ENCODE peak calls at places on chromosomes 6 and 20, in ten cellular contexts. D is AG09319; B is NAMALWA; O is NB4; X is non-pigmented ciliary epithelial cell; T is lower leg skin; S is occipital lobe; E is activated CD4-positive, alpha-beta T cell treated with anti-CD3 and anti-CD28 coated beads, Interleukin-2, amount 10 ng/mL, durations not matched to agents 7 days and 5 days; U is T-helper 2 cell; Z is IMR-90. Y is an unnamed sample.

GRCh38 chr6:107185570-107185969 is 70.3 kb upstream of the BEND3 start:
- DNase-seq in D (no peak), B (no peak), O (no peak), X (no peak), T (no peak), S (peak), E (no peak), U (no peak), Z (peak), Y (no peak)

GRCh38 chr6:30325873-30326445 is 768 bp upstream of the TRIM39 start:
- DNase-seq in D (no peak), B (peak), O (peak), X (no peak), T (peak), S (peak), E (peak), U (peak), Z (no peak), Y (peak)

GRCh38 chr20:420169-420620 is 12.1 kb downstream of the RBCK1 start:
- DNase-seq in D (no peak), B (no peak), O (no peak), X (no peak), T (no peak), S (no peak), E (no peak), U (no peak), Z (no peak), Y (no peak)

GRCh38 chr20:43457640-43458421 is at the start of gene SRSF6:
- DNase-seq in D (peak), B (peak), O (peak), X (peak), T (peak), S (peak), E (peak), U (peak), Z (peak), Y (peak)

GRCh38 chr20:41738584-41739193 is 120.5 kb upstream of the CHD6 start:
- DNase-seq in D (no peak), B (peak), O (peak), X (peak), T (no peak), S (peak), E (peak), U (no peak), Z (peak), Y (no peak)

GRCh38 chr20:4811661-4812181 is 90.0 kb downstream of the PRND start:
- DNase-seq in D (no peak), B (peak), O (peak), X (no peak), T (peak), S (no peak), E (peak), U (peak), Z (no peak), Y (no peak)

GRCh38 chr6:161204866-161205557 is 68.8 kb downstream of the AGPAT4 start:
- DNase-seq in D (no peak), B (no peak), O (no peak), X (no peak), T (no peak), S (no peak), E (no peak), U (no peak), Z (no peak), Y (no peak)

GRCh38 chr6:22904413-22904812 is 335.0 kb downstream of the HDGFL1 start:
- DNase-seq in D (no peak), B (no peak), O (no peak), X (no peak), T (no peak), S (no peak), E (no peak), U (no peak), Z (peak), Y (no peak)

Y was measured in brain pericyte.